ENCODE peak calls at places on chromosomes 16 and 17, in seven cellular contexts. H is GM23338, J is SK-N-SH, T is K562, B is GM12878, N is HepG2, O is HCT116. P is an unnamed sample.
A peak's percentile ranks its signal among the peaks of the same experiment; 100 is the strongest.

GRCh38 chr17:61584866-61585265 is 6.2 kb downstream of the NACA2 start:
- DNase-seq in J (peak; percentile 29), H (no peak), T (no peak), O (no peak), N (no peak), B (no peak), P (no peak)

GRCh38 chr17:35731932-35732805 is 730 bp downstream of the RASL10B start:
- DNase-seq in B (no peak), O (no peak), N (no peak), T (no peak), H (peak; percentile 63), J (peak; percentile 77), P (no peak)

GRCh38 chr16:71807905-71808592 is 585 bp downstream of the AP1G1 start:
- DNase-seq in B (no peak), O (no peak), H (peak; percentile 32), J (no peak), N (no peak), T (no peak), P (no peak)

GRCh38 chr17:35079547-35079946 is 16.0 kb upstream of the RFFL start:
- DNase-seq in J (no peak), B (no peak), N (peak; percentile 92), O (no peak), T (no peak), H (no peak), P (no peak)

GRCh38 chr17:55750750-55751641 is at the start of gene PCTP:
- DNase-seq in T (peak; percentile 97), B (peak; percentile 36), H (peak; percentile 96), N (peak; percentile 87), J (peak; percentile 98), O (peak; percentile 86), P (no peak)

GRCh38 chr16:75246504-75247205 is 4.8 kb downstream of the BCAR1 start:
- DNase-seq in J (no peak), B (no peak), T (no peak), H (no peak), O (no peak), N (no peak), P (no peak)

GRCh38 chr16:997440-998051 is 16.0 kb downstream of the SOX8 start:
- DNase-seq in H (peak; percentile 82), O (no peak), N (no peak), J (no peak), B (no peak), T (no peak), P (no peak)

GRCh38 chr17:19023209-19023999 is 18.8 kb upstream of the FAM83G start:
- DNase-seq in B (no peak), N (no peak), O (no peak), J (no peak), H (no peak), T (no peak), P (no peak)

GRCh38 chr17:76840443-76840767 is 27.8 kb upstream of the MGAT5B start:
- DNase-seq in O (no peak), B (no peak), T (no peak), N (no peak), H (no peak), J (peak; percentile 53), P (no peak)

GRCh38 chr16:47970291-47970931 is 185.4 kb downstream of the ABCC12 start:
- DNase-seq in O (no peak), H (peak; percentile 90), J (no peak), T (peak; percentile 21), B (no peak), N (peak; percentile 34), P (no peak)

GRCh38 chr16:50351116-50351515 is 17.7 kb downstream of the BRD7 start:
- DNase-seq in O (no peak), H (no peak), B (no peak), N (no peak), J (no peak), T (no peak), P (no peak)
- TF ChIP-seq REST in O (no peak), H (no peak), B (no peak), N (no peak), J (no peak), T (no peak), P (no peak)

DNA sequence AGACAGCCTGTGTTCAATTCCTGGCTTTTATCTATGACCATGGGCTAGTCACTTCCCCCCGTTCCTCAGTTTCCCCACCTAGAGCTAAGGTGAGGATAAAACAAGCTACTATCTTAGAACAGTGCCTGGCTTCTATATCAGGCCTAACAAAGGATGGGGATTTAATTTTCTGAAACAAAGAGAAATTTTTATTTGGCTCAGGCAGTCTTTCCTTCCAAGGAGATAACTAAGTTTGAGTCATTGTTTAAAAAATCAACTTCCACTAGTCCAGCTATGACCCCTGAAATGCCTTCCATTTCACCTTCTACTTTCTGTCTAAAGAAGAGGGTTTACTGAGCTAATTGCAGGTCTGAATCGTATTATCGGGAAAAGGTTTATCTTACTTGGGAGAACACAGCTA is 99.0 kb downstream of the CMIP start:
- DNase-seq in N (no peak), H (no peak), B (no peak), O (no peak), J (no peak), T (no peak), P (no peak)
- TF ChIP-seq POLR2AphosphoS5 in N (no peak), H (no peak), B (no peak), O (no peak), J (no peak), T (no peak), P (no peak)

GRCh38 chr17:39922006-39922405 is 3.6 kb upstream of the GSDMB start:
- DNase-seq in N (no peak), B (no peak), T (no peak), H (no peak), J (no peak), O (no peak), P (no peak)

GRCh38 chr17:39923230-39923629 is 4.2 kb downstream of the ORMDL3 start:
- DNase-seq in H (no peak), T (no peak), O (no peak), J (no peak), B (no peak), N (no peak), P (no peak)

GRCh38 chr17:39924691-39925055 is 2.7 kb downstream of the ORMDL3 start:
- DNase-seq in H (no peak), B (no peak), J (no peak), N (no peak), T (no peak), O (no peak), P (no peak)

GRCh38 chr17:39925282-39926134 is 1.9 kb downstream of the ORMDL3 start:
- DNase-seq in H (peak; percentile 24), T (peak; percentile 35), J (no peak), N (no peak), B (no peak), O (no peak), P (no peak)

GRCh38 chr17:39923836-39924690 is 3.3 kb downstream of the ORMDL3 start:
- DNase-seq in N (peak; percentile 97), O (no peak), B (no peak), H (no peak), J (no peak), T (no peak), P (no peak)
- H3K4me1 ChIP-seq in N (peaks cover 79% of the 10 kb centered on the region), O (peaks cover 23% of the 10 kb centered on the region), B (peaks cover 40% of the 10 kb centered on the region), H (peaks cover 15% of the 10 kb centered on the region), J (peaks cover 32% of the 10 kb centered on the region), T (peaks cover 27% of the 10 kb centered on the region), P (peaks cover 28% of the 10 kb centered on the region)

GRCh38 chr17:59846391-59847165 is 46.2 kb downstream of the TUBD1 start:
- DNase-seq in O (peak; percentile 94), B (peak; percentile 91), H (peak; percentile 62), J (no peak), N (peak; percentile 99), T (no peak), P (peak; percentile 79)
- TF ChIP-seq REST in O (no peak), B (no peak), H (no peak), J (no peak), N (no peak), T (no peak), P (no peak)

DNA sequence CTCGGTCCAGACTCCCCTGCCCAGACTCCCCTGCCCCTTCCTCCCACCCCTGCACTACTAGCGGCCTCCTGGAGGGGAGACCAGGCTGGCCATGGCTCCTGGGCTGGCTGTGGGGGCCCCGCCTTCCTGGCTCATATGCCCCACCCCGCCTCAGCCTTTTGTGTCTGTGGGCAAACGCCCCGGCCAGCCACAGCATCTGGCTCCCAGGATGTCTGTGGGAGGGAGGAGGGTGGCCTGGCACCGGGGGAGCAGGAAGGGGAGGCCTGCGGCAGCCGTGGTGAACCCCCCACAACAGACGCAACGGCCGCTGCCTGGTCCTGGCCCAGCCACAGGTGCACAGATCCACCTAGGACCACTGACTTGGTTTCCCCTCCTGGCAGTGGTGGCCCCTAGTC is 32.9 kb downstream of the BAHCC1 start:
- DNase-seq in N (no peak), J (peak; percentile 88), O (no peak), B (no peak), T (no peak), H (no peak), P (no peak)
- TF ChIP-seq POLR2AphosphoS5 in N (no peak), J (no peak), O (no peak), B (no peak), T (no peak), H (no peak), P (no peak)

P was measured in Panc1.